ENCODE peak calls at places on chromosomes 3 and 15, in four cellular contexts. C is activated B cell treated with CpG ODN at 0.5 μM for 24 hours, W is pancreas, K is NCI-H1092 treated with DMSO at 0.1 percent for 48 hours. T is an unnamed sample.

GRCh38 chr15:64944961-64945360 is 33.3 kb downstream of the ANKDD1A start:
- DNase-seq in C (no peak), W (no peak), K (no peak), T (no peak)

GRCh38 chr3:189588061-189588817 is 43.0 kb upstream of the TP63 start:
- DNase-seq in C (no peak), W (no peak), K (no peak), T (peak; percentile 10)

GRCh38 chr3:159620873-159621272 is 367.8 kb upstream of the IL12A start:
- DNase-seq in C (no peak), W (no peak), K (no peak), T (peak; percentile 31)

GRCh38 chr3:35305406-35305805 is 333.9 kb upstream of the ARPP21 start:
- DNase-seq in C (no peak), W (no peak), K (no peak), T (no peak)

GRCh38 chr3:99352811-99353210 is 285.6 kb upstream of the COL8A1 start:
- DNase-seq in C (no peak), W (no peak), K (no peak), T (no peak)

GRCh38 chr3:21825684-21826083 is 74.7 kb upstream of the ZNF385D start:
- DNase-seq in C (no peak), W (no peak), K (no peak), T (no peak)

GRCh38 chr3:64728994-64729393 is 41.2 kb upstream of the ADAMTS9 start:
- DNase-seq in C (no peak), W (no peak), K (no peak), T (no peak)

GRCh38 chr3:66912306-66912705 is 85.8 kb upstream of the KBTBD8 start:
- DNase-seq in C (no peak), W (no peak), K (no peak), T (no peak)

GRCh38 chr15:38696120-38696727 is 131.6 kb upstream of the RASGRP1 start:
- DNase-seq in C (no peak), W (no peak), K (no peak), T (no peak)

GRCh38 chr15:99371180-99372103 is 120.2 kb downstream of the LRRC28 start:
- DNase-seq in C (no peak), W (no peak), K (no peak), T (peak; percentile 8)

GRCh38 chr3:10245313-10245712 is 2.9 kb upstream of the TATDN2 start:
- DNase-seq in C (no peak), W (no peak), K (no peak), T (no peak)

GRCh38 chr15:75127186-75127585 is 74.5 kb upstream of the C15orf39 start:
- DNase-seq in C (no peak), W (no peak), K (no peak), T (no peak)

GRCh38 chr15:39860200-39860599 is 59.9 kb downstream of the GPR176 start:
- DNase-seq in C (no peak), W (no peak), K (no peak), T (peak; percentile 67)

GRCh38 chr15:71186971-71187960 is 72.0 kb downstream of the THSD4 start:
- DNase-seq in C (no peak), W (no peak), K (no peak), T (no peak)

GRCh38 chr15:56736308-56736707 is 3.0 kb upstream of the ZNF280D start:
- DNase-seq in C (no peak), W (no peak), K (no peak), T (no peak)

GRCh38 chr3:123757281-123757940 is 126.7 kb downstream of the MYLK start:
- DNase-seq in C (no peak), W (no peak), K (no peak), T (no peak)

GRCh38 chr15:71448688-71449114 is 333.4 kb downstream of the THSD4 start:
- DNase-seq in C (no peak), W (no peak), K (peak; percentile 33), T (peak; percentile 37)

GRCh38 chr15:53437985-53438841 is 321.2 kb downstream of the WDR72 start:
- DNase-seq in C (no peak), W (no peak), K (no peak), T (no peak)

GRCh38 chr15:63509933-63510547 is 5.6 kb downstream of the USP3 start:
- DNase-seq in C (no peak), W (no peak), K (no peak), T (no peak)

GRCh38 chr15:71888797-71889196 is 78.4 kb downstream of the NR2E3 start:
- DNase-seq in C (no peak), W (no peak), K (no peak), T (no peak)

GRCh38 chr3:56620371-56620770 is 62.7 kb downstream of the TASOR start:
- DNase-seq in C (no peak), W (no peak), K (no peak), T (no peak)

GRCh38 chr3:88034463-88034862 is 24.3 kb downstream of the CGGBP1 start:
- DNase-seq in C (no peak), W (no peak), K (no peak), T (no peak)

GRCh38 chr3:176906046-176906905 is 291.0 kb downstream of the TBL1XR1 start:
- DNase-seq in C (no peak), W (no peak), K (peak; percentile 65), T (no peak)

GRCh38 chr3:68458646-68459045 is 473.7 kb downstream of the TAFA4 start:
- DNase-seq in C (no peak), W (no peak), K (no peak), T (no peak)

GRCh38 chr15:85118581-85118980 is 136.9 kb downstream of the PDE8A start:
- DNase-seq in C (no peak), W (no peak), K (no peak), T (no peak)

GRCh38 chr3:7309707-7310106 is 448.8 kb downstream of the GRM7 start:
- DNase-seq in C (no peak), W (no peak), K (no peak), T (no peak)

GRCh38 chr15:47374222-47374621 is 343.1 kb upstream of the SEMA6D start:
- DNase-seq in C (no peak), W (no peak), K (no peak), T (no peak)

GRCh38 chr3:105614288-105615030 is 247.8 kb downstream of the ALCAM start:
- DNase-seq in C (no peak), W (no peak), K (no peak), T (no peak)

T was measured in AG09319.